ENCODE peak calls at places on chromosomes 12 and 14, in five cellular contexts. T is fibroblast of lung, P is keratinocyte, Y is PC-3, A is PC-9. C is an unnamed sample.
A peak's percentile ranks its signal among the peaks of the same experiment; 100 is the strongest.

GRCh38 chr12:5043589-5044419 is at the start of gene KCNA5:
- DNase-seq in T (no peak), Y (no peak), P (no peak), A (no peak), C (no peak)

GRCh38 chr14:30607156-30607780 is 14.9 kb upstream of the SCFD1 start:
- DNase-seq in Y (no peak), T (peak; percentile 70), P (no peak), A (no peak), C (no peak)

GRCh38 chr14:68365228-68365627 is 427.6 kb downstream of the ZFP36L1 start:
- DNase-seq in Y (peak; percentile 84), P (peak; percentile 7), A (peak; percentile 46), T (peak; percentile 89), C (peak; percentile 85)

GRCh38 chr12:107461222-107461980 is 224.2 kb upstream of the PWP1 start:
- DNase-seq in Y (peak; percentile 91), P (peak; percentile 40), T (peak; percentile 91), A (no peak), C (peak; percentile 85)

GRCh38 chr12:28507867-28508266 is 317.6 kb downstream of the CCDC91 start:
- DNase-seq in Y (no peak), P (no peak), A (no peak), T (no peak), C (no peak)

GRCh38 chr12:65827827-65828231 is 3.5 kb downstream of the HMGA2 start:
- DNase-seq in P (no peak), Y (peak; percentile 35), A (no peak), T (peak; percentile 41), C (peak; percentile 35)

GRCh38 chr12:68975811-68976210 is 42.8 kb upstream of the CPM start:
- DNase-seq in T (no peak), P (no peak), A (no peak), Y (no peak), C (no peak)

GRCh38 chr14:32564591-32564990 is 235.5 kb downstream of the AKAP6 start:
- DNase-seq in T (peak; percentile 47), Y (no peak), A (no peak), P (no peak), C (no peak)

GRCh38 chr12:112122823-112123690 is 2.3 kb upstream of the TRAFD1 start:
- DNase-seq in T (peak; percentile 59), Y (no peak), A (peak; percentile 83), P (no peak), C (no peak)

GRCh38 chr12:67366530-67367196 is 97.5 kb downstream of the CAND1 start:
- DNase-seq in T (peak; percentile 87), A (peak; percentile 53), P (no peak), Y (peak; percentile 9), C (no peak)

GRCh38 chr12:53122961-53123468 is 19.7 kb downstream of the SOAT2 start:
- DNase-seq in P (no peak), A (no peak), T (peak; percentile 48), Y (no peak), C (peak; percentile 35)

GRCh38 chr14:84988391-84988790 is 541.6 kb upstream of the FLRT2 start:
- DNase-seq in P (no peak), T (no peak), A (no peak), Y (no peak), C (no peak)

GRCh38 chr14:44846232-44846824 is 115.4 kb downstream of the KLHL28 start:
- DNase-seq in T (peak; percentile 21), A (no peak), P (no peak), Y (peak; percentile 75), C (peak; percentile 42)

GRCh38 chr12:77433799-77434198 is 368.4 kb upstream of the E2F7 start:
- DNase-seq in T (peak; percentile 73), P (no peak), A (no peak), Y (no peak), C (no peak)

GRCh38 chr12:3150820-3151590 is 73.8 kb downstream of the TSPAN9 start:
- DNase-seq in Y (no peak), P (no peak), A (no peak), T (peak; percentile 70), C (no peak)

GRCh38 chr14:102903889-102904512 is 18.5 kb upstream of the AMN start:
- DNase-seq in A (no peak), T (no peak), P (no peak), Y (no peak), C (no peak)

GRCh38 chr12:30902001-30902400 is 24.5 kb upstream of the TSPAN11 start:
- DNase-seq in Y (no peak), A (no peak), T (peak; percentile 42), P (no peak), C (no peak)

GRCh38 chr12:27542628-27543027 is 18.6 kb downstream of the PPFIBP1 start:
- DNase-seq in P (peak; percentile 69), A (no peak), Y (no peak), T (peak; percentile 99), C (peak; percentile 93)

GRCh38 chr14:67940894-67941455 is 121.4 kb downstream of the RAD51B start:
- DNase-seq in T (peak; percentile 92), P (no peak), Y (peak; percentile 27), A (no peak), C (peak; percentile 41)

GRCh38 chr12:197911-198695 is 15.9 kb downstream of the SLC6A12 start:
- DNase-seq in P (no peak), T (no peak), Y (no peak), A (no peak), C (no peak)
- H3K27me3 ChIP-seq in P (peaks cover 40% of the 10 kb centered on the region), T (peaks cover 30% of the 10 kb centered on the region), Y (peaks cover 22% of the 10 kb centered on the region), A (peaks cover 73% of the 10 kb centered on the region), C (peaks cover 4% of the 10 kb centered on the region)

DNA sequence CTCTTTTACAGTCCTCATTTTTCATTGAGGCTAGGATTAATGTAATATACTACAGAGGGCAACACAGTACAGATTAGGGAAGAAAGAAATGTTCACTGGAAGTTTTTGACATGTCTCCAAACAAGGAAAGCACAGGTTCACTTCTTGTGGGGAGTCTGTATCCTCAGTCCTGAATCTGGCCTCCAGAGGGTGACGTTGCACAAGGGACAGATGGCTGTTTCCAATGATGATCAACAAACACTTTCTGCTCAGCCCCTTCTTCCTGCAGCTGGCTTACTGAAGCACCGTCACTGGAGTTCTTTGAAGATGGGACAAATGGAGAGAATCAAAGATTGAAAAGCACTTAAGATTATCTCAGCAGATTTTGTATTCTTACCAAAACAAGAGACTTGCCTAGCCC is 123.3 kb upstream of the OR4E1 start:
- DNase-seq in Y (no peak), P (no peak), T (no peak), A (no peak), C (no peak)
- TF ChIP-seq CTCF in Y (no peak), P (peak; percentile 50), T (no peak), A (no peak), C (no peak)

GRCh38 chr12:110284597-110284996 is 3.5 kb downstream of the ATP2A2 start:
- DNase-seq in T (no peak), A (no peak), Y (peak; percentile 46), P (no peak), C (no peak)

GRCh38 chr12:110287986-110288385 is 6.9 kb downstream of the ATP2A2 start:
- DNase-seq in A (no peak), Y (no peak), P (no peak), T (no peak), C (no peak)

GRCh38 chr12:110289711-110290078 is 8.6 kb downstream of the ATP2A2 start:
- DNase-seq in A (no peak), Y (no peak), P (no peak), T (no peak), C (no peak)

GRCh38 chr12:110282956-110283817 is 2.1 kb downstream of the ATP2A2 start:
- DNase-seq in Y (no peak), P (no peak), A (no peak), T (no peak), C (no peak)

DNA sequence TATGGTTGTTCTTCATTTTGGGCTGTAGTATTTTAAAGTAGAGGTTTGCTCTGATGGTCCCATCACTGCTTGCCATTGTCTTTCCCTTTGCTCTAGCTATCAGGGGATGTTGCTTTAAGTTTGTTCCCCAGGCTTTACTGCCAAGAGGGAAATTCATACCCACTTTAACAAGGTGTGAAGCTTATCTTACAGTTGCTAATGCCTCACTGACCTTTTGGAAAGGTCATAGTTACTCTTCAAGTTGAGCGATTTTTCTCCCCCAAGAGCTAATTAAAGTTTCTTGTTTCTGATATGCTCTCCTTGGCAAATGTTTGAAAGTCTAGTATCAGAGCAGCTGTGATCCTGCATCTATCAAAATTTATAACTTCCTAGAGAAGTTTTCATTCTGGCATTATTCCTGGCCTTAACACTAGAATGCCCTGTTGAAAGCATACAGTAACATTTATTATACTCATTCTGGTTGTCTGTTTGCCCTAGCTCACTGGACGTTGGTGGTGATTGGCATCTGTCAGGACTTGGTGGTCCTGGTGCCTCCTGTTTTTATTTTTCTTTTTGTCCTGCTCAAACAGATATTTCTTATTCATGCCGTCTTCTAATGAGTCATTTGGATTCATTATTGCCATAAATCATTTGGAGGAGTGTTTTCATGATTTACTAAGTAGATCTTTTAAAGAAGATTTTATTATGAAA is 8.1 kb downstream of the ATP2A2 start:
- DNase-seq in P (no peak), A (no peak), T (no peak), Y (no peak), C (no peak)
- H3K36me3 ChIP-seq in P (peaks cover 22% of the 10 kb centered on the region), A (peaks cover 76% of the 10 kb centered on the region), T (peaks cover 9% of the 10 kb centered on the region), Y (peaks cover 81% of the 10 kb centered on the region), C (peaks cover 17% of the 10 kb centered on the region)

DNA sequence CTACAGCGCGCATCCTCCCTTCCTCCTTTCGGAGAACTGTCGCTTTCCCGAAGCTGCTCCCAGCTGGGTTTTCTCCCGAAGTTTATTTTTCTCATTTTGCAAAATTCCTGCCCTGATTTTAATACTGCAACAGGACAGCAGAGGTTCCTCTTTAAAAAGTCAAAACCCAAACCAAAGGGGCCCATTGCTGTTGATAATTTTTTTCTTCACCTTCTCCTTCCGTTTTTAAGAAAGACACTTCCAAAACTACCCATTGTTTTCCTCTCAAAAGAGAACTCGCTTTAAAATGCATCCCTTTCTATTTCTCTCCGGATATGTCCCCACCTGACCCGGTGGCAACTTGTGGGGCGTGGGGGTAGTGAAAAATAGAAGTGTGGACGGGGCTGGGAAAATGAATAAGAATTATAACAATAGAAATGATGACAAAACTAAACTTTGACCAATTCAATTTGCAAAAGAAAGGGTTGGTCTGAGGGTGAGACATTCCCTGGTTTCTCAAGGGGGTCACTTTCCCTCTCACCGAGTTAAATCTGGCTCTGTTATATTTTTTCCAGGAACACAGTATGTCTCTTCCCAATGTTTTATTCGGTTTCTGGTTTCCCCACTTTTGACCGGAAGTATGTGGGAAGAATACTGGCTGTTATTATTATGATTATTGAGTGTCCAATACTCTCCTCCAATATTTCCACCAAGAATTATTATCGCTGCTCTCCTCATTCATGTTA is 4.0 kb upstream of the TBX5 start:
- DNase-seq in P (no peak), T (no peak), A (no peak), Y (no peak), C (no peak)
- H3K27me3 ChIP-seq in P (peaks cover 99% of the 10 kb centered on the region), T (no peaks in the 10 kb centered on the region), A (peaks cover 92% of the 10 kb centered on the region), Y (peaks cover 98% of the 10 kb centered on the region), C (peaks cover 49% of the 10 kb centered on the region)

DNA sequence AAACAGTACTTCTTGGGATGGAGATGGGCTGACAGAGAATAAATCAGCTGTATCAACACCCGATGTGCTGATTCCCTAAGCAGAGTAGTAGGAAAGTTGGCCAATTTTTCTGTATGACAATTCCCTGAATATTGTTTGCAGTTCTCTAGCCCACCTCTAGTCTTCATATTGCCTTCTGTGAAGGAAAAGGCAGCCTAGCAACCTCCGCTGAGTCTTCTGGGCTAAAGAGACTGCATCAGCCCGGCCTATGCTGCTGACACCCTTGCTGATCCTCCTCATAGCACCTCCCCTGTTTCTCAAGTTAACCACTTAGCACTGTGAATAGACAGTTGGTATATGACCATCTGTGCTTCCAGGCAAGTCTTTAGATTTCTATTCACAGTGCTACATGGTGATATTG is 161.1 kb upstream of the EGLN3 start:
- DNase-seq in P (no peak), Y (no peak), T (no peak), A (no peak), C (no peak)
- TF ChIP-seq CTCF in P (no peak), Y (no peak), T (no peak), A (peak; percentile 19), C (no peak)

C was measured in bronchial epithelial cell.